ENCODE peak calls at places on chromosomes 3 and 15, in eight cellular contexts. L, N, U, P, H, I, E and D are unnamed samples.

GRCh38 chr15:88127477-88127799 is 129.1 kb downstream of the NTRK3 start:
- DNase-seq in L (no peak), N (no peak), U (no peak), P (no peak), H (no peak), I (no peak), E (no peak), D (no peak)

GRCh38 chr3:190305406-190305805 is 16.8 kb downstream of the CLDN1 start:
- DNase-seq in L (no peak), N (no peak), U (no peak), P (no peak), H (no peak), I (no peak), E (no peak), D (no peak)

GRCh38 chr3:10344147-10344943 is 23.4 kb upstream of the SEC13 start:
- DNase-seq in L (peak), N (no peak), U (no peak), P (no peak), H (no peak), I (peak), E (no peak), D (no peak)

GRCh38 chr3:137165117-137165806 is 207.5 kb downstream of the IL20RB start:
- DNase-seq in L (no peak), N (no peak), U (peak), P (no peak), H (peak), I (peak), E (no peak), D (no peak)

GRCh38 chr3:72199530-72199929 is 414.6 kb upstream of the PROK2 start:
- DNase-seq in L (no peak), N (no peak), U (no peak), P (no peak), H (no peak), I (no peak), E (no peak), D (no peak)

GRCh38 chr3:46705022-46705530 is 3.9 kb downstream of the TMIE start:
- DNase-seq in L (peak), N (peak), U (peak), P (peak), H (no peak), I (peak), E (peak), D (peak)

GRCh38 chr3:125048282-125048681 is 7.5 kb downstream of the HEG1 start:
- DNase-seq in L (no peak), N (no peak), U (no peak), P (no peak), H (no peak), I (no peak), E (no peak), D (no peak)

GRCh38 chr15:81069356-81069755 is 64.7 kb upstream of the CFAP161 start:
- DNase-seq in L (no peak), N (no peak), U (no peak), P (no peak), H (no peak), I (peak), E (no peak), D (no peak)

GRCh38 chr3:184351511-184352148 is 9.8 kb downstream of the CLCN2 start:
- DNase-seq in L (no peak), N (no peak), U (no peak), P (no peak), H (no peak), I (peak), E (no peak), D (no peak)

GRCh38 chr3:13141991-13142412 is 68.8 kb upstream of the IQSEC1 start:
- DNase-seq in L (peak), N (no peak), U (peak), P (peak), H (peak), I (peak), E (no peak), D (no peak)

GRCh38 chr3:52240886-52241244 is 1.9 kb upstream of the TWF2 start:
- DNase-seq in L (no peak), N (no peak), U (no peak), P (no peak), H (no peak), I (no peak), E (no peak), D (no peak)

GRCh38 chr3:45700570-45701073 is 11.4 kb downstream of the SACM1L start:
- DNase-seq in L (no peak), N (no peak), U (no peak), P (no peak), H (no peak), I (no peak), E (no peak), D (no peak)

GRCh38 chr3:42557849-42558248 is 23.9 kb downstream of the SEC22C start:
- DNase-seq in L (no peak), N (no peak), U (no peak), P (no peak), H (no peak), I (peak), E (no peak), D (no peak)

GRCh38 chr15:92900712-92901052 is 558 bp downstream of the CHD2 start:
- DNase-seq in L (no peak), N (no peak), U (no peak), P (no peak), H (no peak), I (no peak), E (no peak), D (no peak)

GRCh38 chr3:130341388-130341787 is 4.1 kb upstream of the COL6A5 start:
- DNase-seq in L (no peak), N (no peak), U (peak), P (no peak), H (peak), I (no peak), E (no peak), D (no peak)

GRCh38 chr3:127610105-127610504 is 11.9 kb downstream of the MCM2 start:
- DNase-seq in L (no peak), N (no peak), U (no peak), P (no peak), H (no peak), I (no peak), E (no peak), D (no peak)

GRCh38 chr3:158360756-158361448 is 210.1 kb upstream of the MLF1 start:
- DNase-seq in L (no peak), N (no peak), U (no peak), P (no peak), H (no peak), I (no peak), E (no peak), D (no peak)

GRCh38 chr3:158352551-158352950 is 218.4 kb upstream of the MLF1 start:
- DNase-seq in L (no peak), N (no peak), U (no peak), P (no peak), H (no peak), I (no peak), E (no peak), D (no peak)

GRCh38 chr3:158354713-158355112 is 216.3 kb upstream of the MLF1 start:
- DNase-seq in L (no peak), N (no peak), U (no peak), P (no peak), H (no peak), I (no peak), E (no peak), D (no peak)

GRCh38 chr3:158350971-158351370 is 220.0 kb upstream of the MLF1 start:
- DNase-seq in L (no peak), N (no peak), U (no peak), P (no peak), H (no peak), I (no peak), E (no peak), D (no peak)

GRCh38 chr3:158355623-158356588 is 215.1 kb upstream of the MLF1 start:
- DNase-seq in L (no peak), N (no peak), U (no peak), P (no peak), H (no peak), I (no peak), E (no peak), D (no peak)
- H3K4me3 ChIP-seq in L (no peak), N (no peak), U (no peak), P (no peak), H (no peak), I (no peak), E (no peak), D (no peak)

GRCh38 chr3:186775999-186776398 is 7.4 kb upstream of the EIF4A2 start:
- DNase-seq in L (no peak), N (no peak), U (peak), P (no peak), H (no peak), I (peak), E (no peak), D (no peak)

GRCh38 chr3:186772281-186772885 is 11.0 kb upstream of the EIF4A2 start:
- DNase-seq in L (no peak), N (no peak), U (no peak), P (no peak), H (no peak), I (no peak), E (no peak), D (no peak)

DNA sequence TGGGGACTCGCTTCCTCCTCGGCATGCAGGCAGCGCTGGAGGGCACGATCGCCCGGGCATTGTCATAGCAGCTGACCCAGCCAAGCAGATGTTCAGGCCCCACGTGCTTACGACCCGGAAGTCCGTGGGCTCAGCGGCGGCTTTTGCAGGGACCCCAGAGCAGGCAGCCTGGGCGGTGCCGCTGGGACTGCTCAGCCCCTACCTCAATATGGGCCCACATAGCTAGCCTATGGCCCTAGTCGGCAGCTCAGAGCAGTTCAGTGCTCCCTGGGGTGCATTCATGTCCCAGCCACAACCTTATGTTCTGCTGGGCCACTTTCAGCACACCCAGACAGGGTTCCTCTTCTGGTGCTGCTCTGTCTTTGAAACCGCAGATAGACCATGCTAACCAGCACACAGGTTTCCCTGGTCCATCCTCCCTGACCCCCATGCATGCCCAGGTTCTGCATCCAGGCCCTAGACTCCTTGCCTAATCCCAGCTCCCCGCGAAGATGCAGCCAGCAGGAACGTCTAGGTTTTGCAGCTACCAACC is 10.4 kb upstream of the EIF4A2 start:
- DNase-seq in L (peak), N (peak), U (peak), P (peak), H (no peak), I (no peak), E (peak), D (peak)
- H3K4me3 ChIP-seq in L (peak), N (peak), U (peak), P (peak), H (peak), I (no peak), E (peak), D (peak)

GRCh38 chr3:156483961-156484787 is 70.7 kb downstream of the SSR3 start:
- DNase-seq in L (no peak), N (no peak), U (peak), P (no peak), H (no peak), I (no peak), E (no peak), D (no peak)
- H3K4me3 ChIP-seq in L (no peak), N (no peak), U (peak), P (no peak), H (no peak), I (no peak), E (no peak), D (no peak)

GRCh38 chr3:100048248-100048647 is 66.1 kb downstream of the FILIP1L start:
- DNase-seq in L (no peak), N (no peak), U (no peak), P (no peak), H (no peak), I (no peak), E (no peak), D (no peak)

GRCh38 chr3:100045696-100046095 is 68.6 kb downstream of the FILIP1L start:
- DNase-seq in L (peak), N (peak), U (peak), P (peak), H (no peak), I (peak), E (peak), D (no peak)

GRCh38 chr3:100046986-100047385 is 67.3 kb downstream of the FILIP1L start:
- DNase-seq in L (no peak), N (no peak), U (no peak), P (no peak), H (no peak), I (no peak), E (no peak), D (no peak)

GRCh38 chr3:100044369-100044768 is 69.9 kb downstream of the FILIP1L start:
- DNase-seq in L (no peak), N (no peak), U (no peak), P (no peak), H (no peak), I (no peak), E (no peak), D (no peak)

DNA sequence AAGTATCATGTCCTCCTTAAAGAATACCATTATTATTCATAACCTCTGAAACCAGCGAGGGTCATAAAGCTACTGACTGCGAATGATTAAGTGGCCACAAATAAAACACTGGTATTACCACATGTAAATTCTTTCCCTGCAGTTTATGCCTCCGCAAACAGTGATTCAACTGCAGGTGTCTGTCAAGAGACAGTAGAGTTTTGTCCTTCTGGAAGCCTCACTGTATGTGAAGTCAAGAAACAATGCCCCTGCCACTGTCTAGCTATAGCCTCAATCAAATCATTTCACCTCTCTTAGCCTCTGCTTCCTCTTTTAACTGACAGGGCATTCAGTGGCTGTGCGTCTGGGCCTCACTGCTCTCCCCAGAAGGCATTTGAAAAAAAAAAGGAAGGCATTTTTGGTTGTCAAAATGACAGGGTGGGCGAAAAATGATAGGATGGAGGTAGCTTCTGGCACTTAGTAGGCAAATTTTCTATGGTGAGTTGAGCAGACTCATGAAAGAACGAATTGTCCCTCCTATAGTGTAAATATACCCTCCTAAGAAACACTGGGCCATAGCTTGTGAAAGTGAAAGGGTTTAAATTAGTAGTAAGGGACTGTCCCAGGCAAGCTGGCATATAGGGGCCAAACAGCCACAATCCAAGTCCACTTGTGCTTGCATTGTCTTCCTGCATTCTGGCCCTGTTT is 66.7 kb downstream of the FILIP1L start:
- DNase-seq in L (peak), N (no peak), U (peak), P (no peak), H (no peak), I (no peak), E (no peak), D (no peak)
- H3K4me3 ChIP-seq in L (no peak), N (no peak), U (no peak), P (no peak), H (no peak), I (no peak), E (peak), D (no peak)

DNA sequence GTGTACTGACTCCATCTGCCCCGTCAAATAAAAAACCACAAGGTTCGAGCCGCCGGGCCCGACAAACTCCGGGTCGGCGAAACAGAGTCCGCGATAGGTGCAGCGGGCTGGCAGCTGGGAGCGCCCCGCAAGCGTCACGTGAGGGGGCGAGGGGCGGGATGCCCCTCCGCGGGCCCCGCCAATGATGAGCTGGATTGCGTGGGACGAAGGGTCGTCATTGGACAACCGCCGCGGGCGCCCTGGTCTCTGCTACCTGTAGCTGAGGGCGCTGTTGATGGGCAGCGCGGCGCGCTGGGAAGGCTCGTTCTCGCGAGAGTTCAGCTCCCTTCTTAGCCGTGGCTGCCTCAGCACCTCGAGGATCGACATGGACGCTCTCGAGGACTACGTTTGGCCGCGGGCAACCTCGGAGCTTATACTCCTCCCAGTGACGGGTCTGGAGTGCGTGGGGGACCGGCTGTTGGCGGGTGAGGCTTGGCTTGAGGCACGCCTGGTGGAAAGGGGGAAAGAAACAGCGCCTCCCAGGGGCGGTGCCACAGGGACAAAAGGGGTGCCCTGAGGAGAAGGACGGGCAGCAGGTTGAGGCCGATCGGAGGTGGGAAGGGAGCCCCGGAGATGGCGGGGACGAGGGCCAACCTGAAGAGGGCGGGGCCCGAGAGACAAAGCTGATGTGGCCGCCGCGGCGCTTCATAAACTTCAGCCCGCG is at the start of gene WDR6:
- DNase-seq in L (peak), N (peak), U (peak), P (peak), H (peak), I (peak), E (peak), D (peak)
- H3K4me3 ChIP-seq in L (peak), N (peak), U (peak), P (peak), H (peak), I (peak), E (peak), D (peak)

GRCh38 chr15:51266548-51266947 is 71.8 kb downstream of the CYP19A1 start:
- DNase-seq in L (no peak), N (no peak), U (no peak), P (no peak), H (no peak), I (peak), E (no peak), D (no peak)

GRCh38 chr15:51269496-51269895 is 68.9 kb downstream of the CYP19A1 start:
- DNase-seq in L (no peak), N (no peak), U (no peak), P (no peak), H (no peak), I (no peak), E (no peak), D (no peak)

GRCh38 chr15:51267047-51267713 is 71.2 kb downstream of the CYP19A1 start:
- DNase-seq in L (no peak), N (no peak), U (no peak), P (no peak), H (no peak), I (no peak), E (no peak), D (no peak)

GRCh38 chr15:51265037-51265555 is 73.3 kb downstream of the CYP19A1 start:
- DNase-seq in L (no peak), N (no peak), U (no peak), P (no peak), H (no peak), I (no peak), E (no peak), D (no peak)

GRCh38 chr15:51267714-51268105 is 70.7 kb downstream of the CYP19A1 start:
- DNase-seq in L (no peak), N (no peak), U (no peak), P (no peak), H (no peak), I (peak), E (no peak), D (no peak)
- H3K4me3 ChIP-seq in L (peak), N (peak), U (peak), P (peak), H (peak), I (no peak), E (peak), D (peak)

GRCh38 chr15:38669160-38669505 is 104.5 kb upstream of the RASGRP1 start:
- DNase-seq in L (no peak), N (no peak), U (no peak), P (no peak), H (no peak), I (no peak), E (no peak), D (no peak)

GRCh38 chr15:38670142-38671002 is 105.8 kb upstream of the RASGRP1 start:
- DNase-seq in L (no peak), N (no peak), U (no peak), P (no peak), H (no peak), I (no peak), E (no peak), D (no peak)

GRCh38 chr15:38666865-38667264 is 102.3 kb upstream of the RASGRP1 start:
- DNase-seq in L (no peak), N (no peak), U (no peak), P (no peak), H (no peak), I (no peak), E (no peak), D (no peak)

GRCh38 chr15:38667875-38668274 is 103.3 kb upstream of the RASGRP1 start:
- DNase-seq in L (no peak), N (no peak), U (no peak), P (no peak), H (no peak), I (no peak), E (no peak), D (no peak)

DNA sequence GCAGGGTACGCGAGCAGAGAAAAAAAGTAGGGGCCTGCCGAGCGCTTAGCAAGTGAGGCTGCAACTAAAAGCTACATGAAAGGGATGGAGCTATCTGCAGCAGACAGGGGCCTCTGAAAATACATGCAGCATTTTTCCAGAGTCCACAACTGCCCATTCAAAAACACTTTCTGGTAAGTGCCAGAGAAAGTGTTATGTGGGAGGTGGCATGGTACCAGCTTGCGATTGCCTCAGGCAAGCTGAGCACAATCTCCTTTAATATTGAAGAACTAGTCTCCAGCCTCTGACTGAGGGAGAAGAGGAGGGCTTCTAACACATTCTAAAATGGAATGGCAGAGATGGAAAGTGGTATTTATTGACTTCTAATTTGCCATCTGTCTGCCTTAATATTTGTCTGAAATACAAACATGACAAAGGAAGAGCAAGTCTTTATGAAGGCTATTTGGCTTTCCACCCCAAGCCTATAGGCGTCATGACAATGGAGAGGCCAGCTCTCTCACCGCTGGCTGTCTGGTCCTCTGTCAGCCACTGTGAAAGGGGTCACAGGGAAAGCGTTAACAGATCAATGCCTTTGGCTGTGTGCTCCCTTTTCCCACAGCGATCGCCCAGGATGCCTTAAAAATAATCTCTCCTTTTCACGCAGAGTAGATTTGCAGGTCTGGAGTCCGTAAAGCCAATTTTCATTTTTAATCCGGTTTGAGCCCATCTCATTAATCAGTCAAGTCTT is 104.0 kb upstream of the RASGRP1 start:
- DNase-seq in L (no peak), N (no peak), U (no peak), P (no peak), H (no peak), I (peak), E (no peak), D (no peak)
- H3K4me3 ChIP-seq in L (no peak), N (no peak), U (no peak), P (no peak), H (no peak), I (no peak), E (no peak), D (no peak)